ENCODE peak calls at places on chromosomes 7 and 10, in ten cellular contexts. One of them, this sample, is unnamed.

GRCh38 chr10:23834096-23834495 is 374.8 kb upstream of the KIAA1217 start:
- DNase-seq in CD4-positive, alpha-beta memory T cell: no peak
- DNase-seq in hepatocyte: no peak
- DNase-seq in neural progenitor cell: no peak
- DNase-seq in SJSA1: no peak
- DNase-seq in NT2/D1: no peak
- DNase-seq in right cardiac atrium: no peak
- DNase-seq in coronary artery: no peak
- DNase-seq in tibial artery: no peak
- DNase-seq in right lobe of liver: no peak
- DNase-seq in this sample: no peak

GRCh38 chr7:112990619-112991018 is 96.0 kb downstream of the GPR85 start:
- DNase-seq in CD4-positive, alpha-beta memory T cell: no peak
- DNase-seq in hepatocyte: no peak
- DNase-seq in neural progenitor cell: no peak
- DNase-seq in SJSA1: no peak
- DNase-seq in NT2/D1: no peak
- DNase-seq in right cardiac atrium: no peak
- DNase-seq in coronary artery: no peak
- DNase-seq in tibial artery: no peak
- DNase-seq in right lobe of liver: no peak
- DNase-seq in this sample: peak

GRCh38 chr7:41978858-41979257 is 258.2 kb downstream of the GLI3 start:
- DNase-seq in CD4-positive, alpha-beta memory T cell: no peak
- DNase-seq in hepatocyte: no peak
- DNase-seq in neural progenitor cell: no peak
- DNase-seq in SJSA1: no peak
- DNase-seq in NT2/D1: no peak
- DNase-seq in right cardiac atrium: no peak
- DNase-seq in coronary artery: no peak
- DNase-seq in tibial artery: no peak
- DNase-seq in right lobe of liver: no peak
- DNase-seq in this sample: no peak

GRCh38 chr10:104589871-104590270 is 51.2 kb upstream of the SORCS3 start:
- DNase-seq in CD4-positive, alpha-beta memory T cell: no peak
- DNase-seq in hepatocyte: no peak
- DNase-seq in neural progenitor cell: no peak
- DNase-seq in SJSA1: peak
- DNase-seq in NT2/D1: peak
- DNase-seq in right cardiac atrium: no peak
- DNase-seq in coronary artery: no peak
- DNase-seq in tibial artery: no peak
- DNase-seq in right lobe of liver: no peak
- DNase-seq in this sample: no peak

GRCh38 chr7:152617056-152617455 is 58.9 kb downstream of the XRCC2 start:
- DNase-seq in CD4-positive, alpha-beta memory T cell: no peak
- DNase-seq in hepatocyte: no peak
- DNase-seq in neural progenitor cell: no peak
- DNase-seq in SJSA1: no peak
- DNase-seq in NT2/D1: no peak
- DNase-seq in right cardiac atrium: no peak
- DNase-seq in coronary artery: no peak
- DNase-seq in tibial artery: no peak
- DNase-seq in right lobe of liver: no peak
- DNase-seq in this sample: peak

GRCh38 chr7:36535866-36536664 is 146.4 kb downstream of the ANLN start:
- DNase-seq in CD4-positive, alpha-beta memory T cell: no peak
- DNase-seq in hepatocyte: no peak
- DNase-seq in neural progenitor cell: no peak
- DNase-seq in SJSA1: peak
- DNase-seq in NT2/D1: no peak
- DNase-seq in right cardiac atrium: no peak
- DNase-seq in coronary artery: no peak
- DNase-seq in tibial artery: no peak
- DNase-seq in right lobe of liver: no peak
- DNase-seq in this sample: no peak

GRCh38 chr7:9856668-9857067 is 1117.0 kb upstream of the PHF14 start:
- DNase-seq in CD4-positive, alpha-beta memory T cell: no peak
- DNase-seq in hepatocyte: no peak
- DNase-seq in neural progenitor cell: no peak
- DNase-seq in SJSA1: no peak
- DNase-seq in NT2/D1: no peak
- DNase-seq in right cardiac atrium: no peak
- DNase-seq in coronary artery: no peak
- DNase-seq in tibial artery: no peak
- DNase-seq in right lobe of liver: no peak
- DNase-seq in this sample: no peak

GRCh38 chr7:151408839-151409554 is 841 bp downstream of the WDR86 start:
- DNase-seq in CD4-positive, alpha-beta memory T cell: peak
- DNase-seq in hepatocyte: peak
- DNase-seq in neural progenitor cell: peak
- DNase-seq in SJSA1: no peak
- DNase-seq in NT2/D1: no peak
- DNase-seq in right cardiac atrium: no peak
- DNase-seq in coronary artery: no peak
- DNase-seq in tibial artery: no peak
- DNase-seq in right lobe of liver: peak
- DNase-seq in this sample: no peak

GRCh38 chr10:105981679-105982078 is 1182.8 kb downstream of the SORCS1 start:
- DNase-seq in CD4-positive, alpha-beta memory T cell: no peak
- DNase-seq in hepatocyte: no peak
- DNase-seq in neural progenitor cell: no peak
- DNase-seq in SJSA1: no peak
- DNase-seq in NT2/D1: no peak
- DNase-seq in right cardiac atrium: no peak
- DNase-seq in coronary artery: no peak
- DNase-seq in tibial artery: no peak
- DNase-seq in right lobe of liver: no peak
- DNase-seq in this sample: no peak

GRCh38 chr10:123287594-123288247 is 133.5 kb downstream of the BUB3 start:
- DNase-seq in CD4-positive, alpha-beta memory T cell: no peak
- DNase-seq in hepatocyte: no peak
- DNase-seq in neural progenitor cell: no peak
- DNase-seq in SJSA1: no peak
- DNase-seq in NT2/D1: no peak
- DNase-seq in right cardiac atrium: no peak
- DNase-seq in coronary artery: no peak
- DNase-seq in tibial artery: no peak
- DNase-seq in right lobe of liver: no peak
- DNase-seq in this sample: no peak

DNA sequence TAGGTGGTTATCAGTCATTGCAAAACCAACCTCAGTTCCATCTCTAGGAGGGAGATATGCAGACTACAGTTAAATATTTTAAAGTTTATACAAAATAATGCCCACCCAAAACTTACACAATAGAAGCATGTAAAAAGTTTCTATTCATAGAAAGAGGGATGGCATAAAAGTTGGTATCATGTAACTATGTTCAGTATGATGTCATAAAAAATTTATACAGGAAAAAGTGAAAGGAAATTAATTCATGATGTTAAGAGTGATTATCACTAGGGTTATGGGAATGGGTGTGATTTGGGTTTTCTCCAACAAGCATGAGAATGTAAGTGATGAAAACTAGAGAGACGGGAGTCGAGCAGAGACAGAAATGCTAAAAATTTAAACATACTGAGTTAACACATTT is 52.8 kb downstream of the GDI2 start:
- DNase-seq in CD4-positive, alpha-beta memory T cell: no peak
- DNase-seq in hepatocyte: no peak
- DNase-seq in neural progenitor cell: no peak
- DNase-seq in SJSA1: no peak
- DNase-seq in NT2/D1: no peak
- DNase-seq in right cardiac atrium: no peak
- DNase-seq in coronary artery: no peak
- DNase-seq in tibial artery: no peak
- DNase-seq in right lobe of liver: no peak
- DNase-seq in this sample: no peak
- H3K4me3 ChIP-seq in CD4-positive, alpha-beta memory T cell: no peak
- H3K4me3 ChIP-seq in hepatocyte: no peak
- H3K4me3 ChIP-seq in neural progenitor cell: no peak
- H3K4me3 ChIP-seq in SJSA1: no peak
- H3K4me3 ChIP-seq in NT2/D1: no peak
- H3K4me3 ChIP-seq in right cardiac atrium: no peak
- H3K4me3 ChIP-seq in coronary artery: no peak
- H3K4me3 ChIP-seq in tibial artery: no peak
- H3K4me3 ChIP-seq in right lobe of liver: no peak
- H3K4me3 ChIP-seq in this sample: no peak

GRCh38 chr10:90858489-90858968 is 690 bp upstream of the HTR7 start:
- DNase-seq in CD4-positive, alpha-beta memory T cell: no peak
- DNase-seq in hepatocyte: no peak
- DNase-seq in neural progenitor cell: peak
- DNase-seq in SJSA1: no peak
- DNase-seq in NT2/D1: no peak
- DNase-seq in right cardiac atrium: no peak
- DNase-seq in coronary artery: no peak
- DNase-seq in tibial artery: no peak
- DNase-seq in right lobe of liver: no peak
- DNase-seq in this sample: no peak
- H3K4me3 ChIP-seq in CD4-positive, alpha-beta memory T cell: no peak
- H3K4me3 ChIP-seq in hepatocyte: peak
- H3K4me3 ChIP-seq in neural progenitor cell: peak
- H3K4me3 ChIP-seq in SJSA1: peak
- H3K4me3 ChIP-seq in NT2/D1: peak
- H3K4me3 ChIP-seq in right cardiac atrium: peak
- H3K4me3 ChIP-seq in coronary artery: peak
- H3K4me3 ChIP-seq in tibial artery: peak
- H3K4me3 ChIP-seq in right lobe of liver: peak
- H3K4me3 ChIP-seq in this sample: peak

DNA sequence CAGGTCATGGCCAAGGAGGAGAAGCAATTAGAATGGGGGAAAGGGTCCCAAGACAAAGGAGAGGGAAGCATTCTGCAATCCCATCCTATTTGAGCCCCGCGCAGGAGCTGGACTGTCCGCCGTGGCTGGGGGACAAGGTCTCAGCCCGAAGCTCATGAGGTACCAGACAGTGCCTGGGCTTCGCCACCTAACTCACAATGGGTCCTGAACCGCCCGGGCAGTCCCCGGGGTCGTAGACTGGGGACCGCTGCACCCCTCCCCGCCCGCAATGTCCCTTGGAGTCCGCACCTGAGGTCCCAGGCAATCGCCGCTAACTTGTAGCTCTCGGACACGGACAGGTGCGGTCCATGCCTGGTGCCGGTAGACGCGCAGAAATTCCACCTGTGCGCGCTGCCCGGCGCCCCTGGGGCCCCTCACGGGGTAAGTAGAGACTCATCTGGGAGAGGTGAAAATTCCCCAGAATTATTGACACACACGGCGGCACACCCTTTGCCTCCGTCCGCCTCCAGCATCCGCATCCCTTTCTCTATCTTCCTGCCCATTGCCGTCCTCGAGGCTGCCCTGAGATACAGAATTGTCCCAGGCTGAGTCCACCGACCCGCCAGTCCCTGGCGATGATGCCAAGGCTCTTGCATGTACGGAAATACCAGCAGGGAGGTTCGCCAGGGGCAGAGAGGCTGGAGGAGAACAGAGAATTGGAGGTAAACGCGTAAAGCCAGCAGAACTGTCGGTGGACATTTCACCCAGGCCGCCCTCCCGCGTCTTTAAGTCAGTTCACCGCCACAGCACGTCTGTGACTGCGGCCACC is 1.7 kb downstream of the CHRM2 start:
- DNase-seq in CD4-positive, alpha-beta memory T cell: no peak
- DNase-seq in hepatocyte: peak
- DNase-seq in neural progenitor cell: peak
- DNase-seq in SJSA1: peak
- DNase-seq in NT2/D1: no peak
- DNase-seq in right cardiac atrium: peak
- DNase-seq in coronary artery: no peak
- DNase-seq in tibial artery: no peak
- DNase-seq in right lobe of liver: peak
- DNase-seq in this sample: no peak
- H3K4me3 ChIP-seq in CD4-positive, alpha-beta memory T cell: no peak
- H3K4me3 ChIP-seq in hepatocyte: peak
- H3K4me3 ChIP-seq in neural progenitor cell: peak
- H3K4me3 ChIP-seq in SJSA1: peak
- H3K4me3 ChIP-seq in NT2/D1: peak
- H3K4me3 ChIP-seq in right cardiac atrium: peak
- H3K4me3 ChIP-seq in coronary artery: peak
- H3K4me3 ChIP-seq in tibial artery: no peak
- H3K4me3 ChIP-seq in right lobe of liver: peak
- H3K4me3 ChIP-seq in this sample: no peak

GRCh38 chr10:86851329-86852207 is 95.1 kb downstream of the BMPR1A start:
- DNase-seq in CD4-positive, alpha-beta memory T cell: no peak
- DNase-seq in hepatocyte: no peak
- DNase-seq in neural progenitor cell: no peak
- DNase-seq in SJSA1: no peak
- DNase-seq in NT2/D1: no peak
- DNase-seq in right cardiac atrium: peak
- DNase-seq in coronary artery: no peak
- DNase-seq in tibial artery: peak
- DNase-seq in right lobe of liver: no peak
- DNase-seq in this sample: no peak
- H3K4me3 ChIP-seq in CD4-positive, alpha-beta memory T cell: no peak
- H3K4me3 ChIP-seq in hepatocyte: no peak
- H3K4me3 ChIP-seq in neural progenitor cell: no peak
- H3K4me3 ChIP-seq in SJSA1: no peak
- H3K4me3 ChIP-seq in NT2/D1: no peak
- H3K4me3 ChIP-seq in right cardiac atrium: no peak
- H3K4me3 ChIP-seq in coronary artery: no peak
- H3K4me3 ChIP-seq in tibial artery: no peak
- H3K4me3 ChIP-seq in right lobe of liver: no peak
- H3K4me3 ChIP-seq in this sample: no peak

DNA sequence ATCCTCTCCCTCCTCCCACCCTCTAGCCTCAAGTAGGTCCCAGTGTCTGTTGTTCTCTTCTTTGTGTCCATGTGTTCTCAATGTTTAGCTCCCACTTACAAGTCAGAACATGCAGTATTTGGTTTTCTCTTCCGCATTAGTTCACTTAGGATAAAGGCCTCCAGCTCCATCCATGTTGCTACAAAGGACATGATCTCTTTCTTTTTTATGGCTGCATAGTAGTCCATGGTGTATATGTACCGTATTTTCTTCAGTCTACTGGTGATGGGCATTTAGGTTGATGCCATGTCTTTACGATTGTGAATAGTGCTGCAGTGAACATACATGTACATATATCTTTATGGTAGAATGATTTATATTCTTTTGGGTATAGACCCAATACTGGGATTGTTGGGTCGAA is 1.6 kb upstream of the GOT1 start:
- DNase-seq in CD4-positive, alpha-beta memory T cell: no peak
- DNase-seq in hepatocyte: no peak
- DNase-seq in neural progenitor cell: no peak
- DNase-seq in SJSA1: no peak
- DNase-seq in NT2/D1: no peak
- DNase-seq in right cardiac atrium: no peak
- DNase-seq in coronary artery: no peak
- DNase-seq in tibial artery: no peak
- DNase-seq in right lobe of liver: no peak
- DNase-seq in this sample: no peak
- H3K4me3 ChIP-seq in CD4-positive, alpha-beta memory T cell: no peak
- H3K4me3 ChIP-seq in hepatocyte: no peak
- H3K4me3 ChIP-seq in neural progenitor cell: peak
- H3K4me3 ChIP-seq in SJSA1: no peak
- H3K4me3 ChIP-seq in NT2/D1: no peak
- H3K4me3 ChIP-seq in right cardiac atrium: peak
- H3K4me3 ChIP-seq in coronary artery: peak
- H3K4me3 ChIP-seq in tibial artery: peak
- H3K4me3 ChIP-seq in right lobe of liver: no peak
- H3K4me3 ChIP-seq in this sample: peak